ENCODE peak calls at places on chromosome 2, in four cellular contexts. J, Z, Y and R are unnamed samples.

GRCh38 chr2:38322224-38322914 is 54.7 kb downstream of the ATL2 start:
- ATAC-seq in J (no peak), Z (no peak), Y (no peak), R (no peak)

GRCh38 chr2:239721531-239721930 is 303.6 kb downstream of the NDUFA10 start:
- ATAC-seq in J (no peak), Z (no peak), Y (no peak), R (no peak)

GRCh38 chr2:157257312-157258252 is at the start of gene GALNT5:
- ATAC-seq in J (no peak), Z (peak), Y (no peak), R (peak)

GRCh38 chr2:21044694-21045371 is 960 bp upstream of the APOB start:
- ATAC-seq in J (no peak), Z (no peak), Y (no peak), R (no peak)

GRCh38 chr2:165455940-165456479 is 13.5 kb upstream of the CSRNP3 start:
- ATAC-seq in J (no peak), Z (no peak), Y (no peak), R (no peak)

GRCh38 chr2:239534581-239535412 is 134.0 kb upstream of the HDAC4 start:
- ATAC-seq in J (no peak), Z (no peak), Y (no peak), R (no peak)

GRCh38 chr2:53021285-53021684 is 746.3 kb upstream of the CHAC2 start:
- ATAC-seq in J (no peak), Z (peak), Y (no peak), R (no peak)

GRCh38 chr2:53886406-53887280 is 26.9 kb upstream of the GPR75 start:
- ATAC-seq in J (no peak), Z (no peak), Y (no peak), R (peak)

GRCh38 chr2:104976603-104977120 is 61.2 kb upstream of the MRPS9 start:
- ATAC-seq in J (peak), Z (no peak), Y (peak), R (peak)

GRCh38 chr2:174844295-174844708 is 80.0 kb upstream of the CHRNA1 start:
- ATAC-seq in J (no peak), Z (no peak), Y (peak), R (no peak)

GRCh38 chr2:173218331-173219056 is 136.2 kb upstream of the CDCA7 start:
- ATAC-seq in J (no peak), Z (no peak), Y (no peak), R (no peak)

GRCh38 chr2:18124126-18124835 is 245.8 kb downstream of the KCNS3 start:
- ATAC-seq in J (no peak), Z (no peak), Y (no peak), R (no peak)

GRCh38 chr2:65432227-65433190 is at the start of gene SPRED2:
- ATAC-seq in J (peak), Z (peak), Y (peak), R (peak)

GRCh38 chr2:26144031-26144430 is 28.9 kb upstream of the GAREM2 start:
- ATAC-seq in J (no peak), Z (no peak), Y (no peak), R (no peak)

GRCh38 chr2:27652341-27652740 is 11.1 kb downstream of the SUPT7L start:
- ATAC-seq in J (no peak), Z (no peak), Y (no peak), R (no peak)

GRCh38 chr2:6224267-6224666 is 532.1 kb downstream of the SOX11 start:
- ATAC-seq in J (peak), Z (no peak), Y (no peak), R (no peak)

GRCh38 chr2:216170362-216170761 is 61.2 kb downstream of the XRCC5 start:
- ATAC-seq in J (peak), Z (no peak), Y (no peak), R (no peak)

GRCh38 chr2:171894612-171894947 is 536 bp upstream of the SLC25A12 start:
- ATAC-seq in J (no peak), Z (no peak), Y (no peak), R (no peak)

GRCh38 chr2:157279331-157279730 is 21.8 kb downstream of the GALNT5 start:
- ATAC-seq in J (no peak), Z (no peak), Y (no peak), R (peak)

GRCh38 chr2:154158101-154158500 is 286.4 kb downstream of the GALNT13 start:
- ATAC-seq in J (no peak), Z (no peak), Y (no peak), R (no peak)

GRCh38 chr2:58805126-58805525 is 564.0 kb upstream of the FANCL start:
- ATAC-seq in J (no peak), Z (no peak), Y (no peak), R (no peak)

GRCh38 chr2:127293386-127293757 is 572 bp downstream of the ERCC3 start:
- ATAC-seq in J (no peak), Z (peak), Y (no peak), R (peak)

GRCh38 chr2:100834221-100834620 is 14.3 kb downstream of the NPAS2 start:
- ATAC-seq in J (no peak), Z (no peak), Y (no peak), R (no peak)

GRCh38 chr2:68434981-68435380 is 32.1 kb downstream of the FBXO48 start:
- ATAC-seq in J (peak), Z (no peak), Y (no peak), R (no peak)

GRCh38 chr2:112472547-112473263 is 9.3 kb upstream of the TTL start:
- ATAC-seq in J (no peak), Z (no peak), Y (no peak), R (no peak)

GRCh38 chr2:233114421-233114861 is 54.3 kb downstream of the INPP5D start:
- ATAC-seq in J (no peak), Z (no peak), Y (peak), R (no peak)

GRCh38 chr2:176687944-176688343 is 418.7 kb downstream of the MTX2 start:
- ATAC-seq in J (no peak), Z (no peak), Y (no peak), R (no peak)

GRCh38 chr2:159562248-159562647 is 54.1 kb downstream of the BAZ2B start:
- ATAC-seq in J (no peak), Z (no peak), Y (no peak), R (no peak)

GRCh38 chr2:105294844-105295481 is 34.6 kb downstream of the TGFBRAP1 start:
- ATAC-seq in J (no peak), Z (peak), Y (peak), R (peak)

GRCh38 chr2:165474621-165475269 is 5.2 kb downstream of the CSRNP3 start:
- ATAC-seq in J (no peak), Z (no peak), Y (no peak), R (no peak)